ENCODE peak calls at places on chromosomes 2 and 18, in five cellular contexts. One of them, this sample, is unnamed.

GRCh38 chr18:3836483-3836882 is 386.5 kb downstream of the TGIF1 start:
- DNase-seq in NCI-H2107: no peak
- DNase-seq in AG04449: no peak
- DNase-seq in MCF 10A: no peak
- DNase-seq in PC-3: no peak
- DNase-seq in this sample: no peak

GRCh38 chr2:26724784-26725515 is 32.4 kb downstream of the KCNK3 start:
- DNase-seq in PC-3: no peak
- DNase-seq in MCF 10A: no peak
- DNase-seq in NCI-H2107: no peak
- DNase-seq in AG04449: no peak
- DNase-seq in this sample: no peak

GRCh38 chr2:237689569-237690131 is 62.3 kb downstream of the LRRFIP1 start:
- DNase-seq in PC-3: peak
- DNase-seq in MCF 10A: peak
- DNase-seq in AG04449: no peak
- DNase-seq in NCI-H2107: no peak
- DNase-seq in this sample: no peak

GRCh38 chr2:43038034-43038719 is 188.2 kb downstream of the ZFP36L2 start:
- DNase-seq in NCI-H2107: no peak
- DNase-seq in MCF 10A: peak
- DNase-seq in AG04449: no peak
- DNase-seq in PC-3: peak
- DNase-seq in this sample: no peak

GRCh38 chr18:7349181-7349837 is 118.4 kb downstream of the LRRC30 start:
- DNase-seq in MCF 10A: peak
- DNase-seq in PC-3: peak
- DNase-seq in NCI-H2107: no peak
- DNase-seq in AG04449: no peak
- DNase-seq in this sample: no peak

GRCh38 chr2:204706939-204707338 is 161.7 kb downstream of the PARD3B start:
- DNase-seq in AG04449: no peak
- DNase-seq in NCI-H2107: no peak
- DNase-seq in PC-3: no peak
- DNase-seq in MCF 10A: no peak
- DNase-seq in this sample: no peak

GRCh38 chr2:201185863-201186262 is 2.9 kb downstream of the CASP10 start:
- DNase-seq in PC-3: no peak
- DNase-seq in MCF 10A: no peak
- DNase-seq in AG04449: no peak
- DNase-seq in NCI-H2107: no peak
- DNase-seq in this sample: no peak

GRCh38 chr2:191347154-191347553 is 102.0 kb downstream of the MYO1B start:
- DNase-seq in AG04449: no peak
- DNase-seq in NCI-H2107: no peak
- DNase-seq in PC-3: no peak
- DNase-seq in MCF 10A: no peak
- DNase-seq in this sample: no peak

GRCh38 chr2:7044253-7045250 is 127.3 kb downstream of the RNF144A start:
- DNase-seq in AG04449: no peak
- DNase-seq in MCF 10A: peak
- DNase-seq in PC-3: peak
- DNase-seq in NCI-H2107: no peak
- DNase-seq in this sample: no peak

GRCh38 chr18:11154369-11154982 is 5.1 kb upstream of the PIEZO2 start:
- DNase-seq in NCI-H2107: no peak
- DNase-seq in PC-3: peak
- DNase-seq in MCF 10A: peak
- DNase-seq in AG04449: no peak
- DNase-seq in this sample: peak

GRCh38 chr2:224016963-224017362 is 22.1 kb downstream of the SERPINE2 start:
- DNase-seq in NCI-H2107: no peak
- DNase-seq in AG04449: no peak
- DNase-seq in PC-3: no peak
- DNase-seq in MCF 10A: no peak
- DNase-seq in this sample: no peak

GRCh38 chr2:62443886-62444285 is 62.1 kb downstream of the TMEM17 start:
- DNase-seq in AG04449: no peak
- DNase-seq in MCF 10A: no peak
- DNase-seq in NCI-H2107: no peak
- DNase-seq in PC-3: no peak
- DNase-seq in this sample: no peak

GRCh38 chr2:118492335-118492734 is 355.1 kb downstream of the EN1 start:
- DNase-seq in NCI-H2107: no peak
- DNase-seq in AG04449: no peak
- DNase-seq in MCF 10A: peak
- DNase-seq in PC-3: peak
- DNase-seq in this sample: no peak

GRCh38 chr2:102950547-102950946 is 188.7 kb downstream of the TMEM182 start:
- DNase-seq in MCF 10A: peak
- DNase-seq in NCI-H2107: no peak
- DNase-seq in AG04449: no peak
- DNase-seq in PC-3: peak
- DNase-seq in this sample: no peak

GRCh38 chr2:290090-290722 is 2.3 kb upstream of the ALKAL2 start:
- DNase-seq in AG04449: peak
- DNase-seq in NCI-H2107: peak
- DNase-seq in MCF 10A: peak
- DNase-seq in PC-3: peak
- DNase-seq in this sample: peak

GRCh38 chr2:66888791-66889631 is 454.1 kb downstream of the MEIS1 start:
- DNase-seq in MCF 10A: peak
- DNase-seq in AG04449: peak
- DNase-seq in PC-3: peak
- DNase-seq in NCI-H2107: no peak
- DNase-seq in this sample: no peak

GRCh38 chr2:42569883-42570282 is 1.5 kb downstream of the MTA3 start:
- DNase-seq in NCI-H2107: no peak
- DNase-seq in PC-3: peak
- DNase-seq in AG04449: no peak
- DNase-seq in MCF 10A: no peak
- DNase-seq in this sample: no peak

GRCh38 chr2:120231564-120231973 is 8.4 kb upstream of the TMEM185B start:
- DNase-seq in MCF 10A: no peak
- DNase-seq in NCI-H2107: no peak
- DNase-seq in PC-3: no peak
- DNase-seq in AG04449: no peak
- DNase-seq in this sample: no peak

GRCh38 chr2:174106736-174107135 is 141.6 kb upstream of the SP3 start:
- DNase-seq in MCF 10A: no peak
- DNase-seq in AG04449: no peak
- DNase-seq in NCI-H2107: no peak
- DNase-seq in PC-3: no peak
- DNase-seq in this sample: peak

GRCh38 chr2:170525566-170525900 is 189.6 kb upstream of the SP5 start:
- DNase-seq in MCF 10A: peak
- DNase-seq in PC-3: peak
- DNase-seq in AG04449: peak
- DNase-seq in NCI-H2107: no peak
- DNase-seq in this sample: no peak

GRCh38 chr2:125313806-125314205 is 1288.7 kb downstream of the CNTNAP5 start:
- DNase-seq in AG04449: no peak
- DNase-seq in NCI-H2107: no peak
- DNase-seq in MCF 10A: peak
- DNase-seq in PC-3: no peak
- DNase-seq in this sample: peak

GRCh38 chr2:30254692-30255015 is 23.3 kb downstream of the LBH start:
- DNase-seq in AG04449: no peak
- DNase-seq in PC-3: no peak
- DNase-seq in MCF 10A: no peak
- DNase-seq in NCI-H2107: no peak
- DNase-seq in this sample: no peak

GRCh38 chr2:240962371-240963064 is 35.9 kb upstream of the SNED1 start:
- DNase-seq in PC-3: no peak
- DNase-seq in NCI-H2107: no peak
- DNase-seq in MCF 10A: no peak
- DNase-seq in AG04449: no peak
- DNase-seq in this sample: no peak

GRCh38 chr2:168192143-168192785 is 55.1 kb downstream of the STK39 start:
- DNase-seq in NCI-H2107: no peak
- DNase-seq in PC-3: no peak
- DNase-seq in MCF 10A: no peak
- DNase-seq in AG04449: no peak
- DNase-seq in this sample: no peak

GRCh38 chr2:72276876-72277275 is 129.2 kb upstream of the CYP26B1 start:
- DNase-seq in PC-3: no peak
- DNase-seq in MCF 10A: no peak
- DNase-seq in NCI-H2107: no peak
- DNase-seq in AG04449: no peak
- DNase-seq in this sample: no peak

GRCh38 chr18:7789853-7790552 is 222.9 kb downstream of the PTPRM start:
- DNase-seq in MCF 10A: peak
- DNase-seq in NCI-H2107: no peak
- DNase-seq in PC-3: peak
- DNase-seq in AG04449: no peak
- DNase-seq in this sample: peak

GRCh38 chr2:172552547-172553291 is 3.2 kb upstream of the PDK1 start:
- DNase-seq in MCF 10A: peak
- DNase-seq in AG04449: peak
- DNase-seq in PC-3: peak
- DNase-seq in NCI-H2107: no peak
- DNase-seq in this sample: no peak

This sample was measured in COR-L47.